ENCODE peak calls at places on chromosomes 6 and 20, in five cellular contexts. Y, W, Q, J and M are unnamed samples.

GRCh38 chr6:123926000-123926399 is 122.3 kb downstream of the NKAIN2 start:
- DNase-seq in Y (no peak), W (no peak), Q (no peak), J (no peak), M (no peak)

GRCh38 chr20:38350879-38351775 is 4.8 kb downstream of the LBP start:
- DNase-seq in Y (peak), W (no peak), Q (no peak), J (no peak), M (no peak)

GRCh38 chr20:39253051-39253682 is 291.0 kb downstream of the DHX35 start:
- DNase-seq in Y (no peak), W (no peak), Q (no peak), J (no peak), M (no peak)

GRCh38 chr6:3294921-3295871 is 36.4 kb downstream of the PSMG4 start:
- DNase-seq in Y (no peak), W (peak), Q (no peak), J (no peak), M (no peak)

GRCh38 chr20:47727909-47728361 is 57.3 kb downstream of the SULF2 start:
- DNase-seq in Y (no peak), W (peak), Q (no peak), J (no peak), M (no peak)

GRCh38 chr20:25489221-25489863 is 81.9 kb downstream of the GINS1 start:
- DNase-seq in Y (no peak), W (no peak), Q (no peak), J (no peak), M (no peak)

GRCh38 chr6:41970436-41970846 is 28.8 kb upstream of the CCND3 start:
- DNase-seq in Y (no peak), W (no peak), Q (no peak), J (peak), M (no peak)

GRCh38 chr6:112429226-112429625 is 82.1 kb downstream of the RFPL4B start:
- DNase-seq in Y (no peak), W (no peak), Q (no peak), J (no peak), M (no peak)

GRCh38 chr6:165729307-165729936 is 66.4 kb upstream of the PDE10A start:
- DNase-seq in Y (no peak), W (no peak), Q (no peak), J (no peak), M (no peak)

GRCh38 chr20:14989891-14990290 is 652.5 kb upstream of the FLRT3 start:
- DNase-seq in Y (no peak), W (no peak), Q (no peak), J (no peak), M (no peak)

GRCh38 chr20:63951398-63952209 is 4.6 kb downstream of the UCKL1 start:
- DNase-seq in Y (peak), W (no peak), Q (no peak), J (no peak), M (no peak)

GRCh38 chr20:4546786-4547185 is 174.9 kb upstream of the PRND start:
- DNase-seq in Y (no peak), W (no peak), Q (no peak), J (peak), M (no peak)

GRCh38 chr20:61128701-61129655 is 123.1 kb upstream of the CDH4 start:
- DNase-seq in Y (no peak), W (no peak), Q (no peak), J (no peak), M (no peak)

GRCh38 chr6:111534366-111534765 is 51.3 kb upstream of the REV3L start:
- DNase-seq in Y (peak), W (peak), Q (no peak), J (no peak), M (no peak)

DNA sequence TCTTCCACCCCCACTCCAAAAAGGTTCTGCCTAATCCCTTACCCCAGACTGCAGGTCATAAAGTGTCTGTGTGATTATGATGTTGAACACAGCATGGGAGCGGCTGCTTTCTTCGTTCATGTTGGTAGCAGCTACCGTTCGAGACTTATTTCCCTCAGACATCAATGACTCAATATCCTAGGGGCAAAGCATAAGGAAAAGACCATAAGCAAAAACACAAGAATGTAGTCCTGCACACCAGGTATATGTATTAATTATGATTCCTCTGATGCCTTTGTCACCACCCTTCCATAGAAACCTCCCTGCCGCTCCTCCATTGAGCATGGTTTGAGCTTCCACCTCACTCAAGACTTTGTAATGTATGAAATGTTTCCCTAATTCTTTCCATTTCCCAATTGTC is 137.2 kb downstream of the KIF13A start:
- DNase-seq in Y (no peak), W (no peak), Q (no peak), J (no peak), M (no peak)
- TF ChIP-seq CTCF in Y (no peak), W (no peak), Q (no peak), J (no peak), M (no peak)

DNA sequence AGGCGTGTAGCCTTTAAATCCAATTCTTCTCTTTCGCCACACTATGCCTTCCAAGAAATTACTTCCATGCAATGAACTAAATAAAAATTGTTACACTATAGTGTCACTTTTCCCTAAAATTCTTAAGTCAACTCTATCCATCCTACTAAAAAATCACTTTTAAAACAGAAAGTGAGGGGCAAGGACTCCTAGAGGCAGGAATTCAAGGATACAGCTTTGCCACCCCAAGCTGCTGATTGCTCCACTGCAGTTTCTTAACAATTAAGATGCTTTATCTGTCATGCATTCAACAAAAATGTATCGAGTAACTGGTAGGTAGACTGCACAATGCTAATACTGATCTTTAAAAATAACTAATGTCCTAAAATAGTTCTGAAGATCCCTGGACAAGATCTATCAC is 4.3 kb downstream of the MCM9 start:
- DNase-seq in Y (no peak), W (no peak), Q (no peak), J (no peak), M (no peak)
- TF ChIP-seq CTCF in Y (no peak), W (no peak), Q (no peak), J (no peak), M (no peak)

GRCh38 chr20:18774207-18774606 is 39.4 kb upstream of the SCP2D1 start:
- DNase-seq in Y (no peak), W (no peak), Q (no peak), J (no peak), M (no peak)

GRCh38 chr20:18783385-18783959 is 30.1 kb upstream of the SCP2D1 start:
- DNase-seq in Y (no peak), W (no peak), Q (no peak), J (no peak), M (no peak)

GRCh38 chr20:18781509-18781908 is 32.1 kb upstream of the SCP2D1 start:
- DNase-seq in Y (no peak), W (no peak), Q (no peak), J (no peak), M (no peak)

GRCh38 chr20:18780731-18781130 is 32.9 kb upstream of the SCP2D1 start:
- DNase-seq in Y (no peak), W (no peak), Q (no peak), J (no peak), M (no peak)

GRCh38 chr20:18778993-18779392 is 34.6 kb upstream of the SCP2D1 start:
- DNase-seq in Y (no peak), W (no peak), Q (no peak), J (no peak), M (no peak)
- TF ChIP-seq CTCF in Y (no peak), W (no peak), Q (no peak), J (no peak), M (no peak)

GRCh38 chr6:158468666-158469065 is 91.2 kb upstream of the TMEM181 start:
- DNase-seq in Y (no peak), W (no peak), Q (no peak), J (no peak), M (no peak)
- TF ChIP-seq CTCF in Y (no peak), W (no peak), Q (no peak), J (peak), M (no peak)

DNA sequence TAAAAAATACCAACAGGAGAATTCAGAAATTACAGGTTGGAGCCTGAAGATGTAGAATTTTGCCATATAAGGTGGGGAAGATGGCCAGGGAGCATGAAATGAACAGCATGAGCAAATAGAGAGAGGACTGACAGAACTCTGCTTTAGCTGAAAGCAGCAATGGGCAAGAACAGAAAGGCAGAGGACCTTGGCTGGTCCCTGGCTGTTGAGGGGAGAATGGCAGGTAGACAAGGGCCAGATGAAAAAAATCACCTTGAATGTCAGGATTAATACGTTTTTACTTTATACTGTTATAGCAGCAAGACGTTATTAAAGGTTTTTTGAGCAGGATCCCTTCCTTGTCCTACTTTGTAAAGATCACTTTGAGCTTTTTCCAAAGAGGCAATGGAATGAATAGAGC is 991 bp downstream of the PPIL1 start:
- DNase-seq in Y (no peak), W (no peak), Q (no peak), J (no peak), M (no peak)
- TF ChIP-seq CTCF in Y (no peak), W (no peak), Q (no peak), J (no peak), M (peak)

GRCh38 chr6:136889271-136890193 is 32.6 kb upstream of the SLC35D3 start:
- DNase-seq in Y (no peak), W (no peak), Q (no peak), J (no peak), M (no peak)

GRCh38 chr6:136893187-136893586 is 28.9 kb upstream of the SLC35D3 start:
- DNase-seq in Y (no peak), W (no peak), Q (no peak), J (no peak), M (no peak)

GRCh38 chr6:136890986-136891385 is 31.1 kb upstream of the SLC35D3 start:
- DNase-seq in Y (no peak), W (no peak), Q (no peak), J (no peak), M (no peak)

GRCh38 chr6:136887899-136888298 is 34.2 kb upstream of the SLC35D3 start:
- DNase-seq in Y (no peak), W (no peak), Q (no peak), J (no peak), M (no peak)

DNA sequence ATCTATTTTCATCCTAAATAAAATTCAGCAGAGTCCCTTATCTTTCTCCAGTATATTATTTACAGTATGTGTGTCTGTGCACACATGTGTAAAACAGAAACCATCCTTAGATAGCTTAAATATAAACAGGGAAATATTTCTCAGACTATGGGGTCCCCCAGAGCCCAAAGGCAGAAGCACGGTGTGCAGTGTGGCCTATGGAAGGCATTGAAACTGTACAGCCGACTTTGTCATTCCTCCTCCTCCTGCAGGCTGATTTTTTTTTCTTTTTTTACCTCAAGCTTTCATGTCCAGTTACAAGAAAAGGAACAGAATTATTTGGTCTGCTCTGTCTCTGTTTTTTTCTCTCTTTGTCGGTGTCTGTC is 31.9 kb upstream of the SLC35D3 start:
- DNase-seq in Y (no peak), W (no peak), Q (no peak), J (no peak), M (no peak)
- TF ChIP-seq CTCF in Y (no peak), W (no peak), Q (no peak), J (no peak), M (no peak)

GRCh38 chr6:63269470-63269869 is 50.3 kb downstream of the LGSN start:
- DNase-seq in Y (no peak), W (no peak), Q (no peak), J (no peak), M (no peak)
- TF ChIP-seq CTCF in Y (no peak), W (no peak), Q (no peak), J (no peak), M (no peak)